ENCODE peak calls at places on chromosomes 5 and 9, in five cellular contexts. One of them, this sample, is unnamed.

GRCh38 chr9:137297060-137297664 is 4.9 kb downstream of the NRARP start:
- DNase-seq in ovary: no peak
- DNase-seq in lung: no peak
- DNase-seq in cardiac fibroblast: no peak
- DNase-seq in neural crest cell: no peak
- DNase-seq in this sample: no peak

GRCh38 chr9:128120061-128120740 is 7.3 kb downstream of the PTGES2 start:
- DNase-seq in ovary: peak; percentile 17
- DNase-seq in lung: no peak
- DNase-seq in cardiac fibroblast: no peak
- DNase-seq in neural crest cell: no peak
- DNase-seq in this sample: no peak

GRCh38 chr5:43305948-43306563 is 7.2 kb downstream of the HMGCS1 start:
- DNase-seq in neural crest cell: no peak
- DNase-seq in ovary: no peak
- DNase-seq in cardiac fibroblast: peak; percentile 79
- DNase-seq in lung: no peak
- DNase-seq in this sample: peak; percentile 88

GRCh38 chr5:78361226-78361993 is 993 bp downstream of the SCAMP1 start:
- DNase-seq in ovary: peak; percentile 34
- DNase-seq in neural crest cell: peak; percentile 5
- DNase-seq in lung: peak; percentile 49
- DNase-seq in cardiac fibroblast: peak; percentile 82
- DNase-seq in this sample: peak; percentile 63

GRCh38 chr5:160395111-160395510 is 4.7 kb downstream of the FAM200C start:
- DNase-seq in neural crest cell: no peak
- DNase-seq in lung: no peak
- DNase-seq in cardiac fibroblast: no peak
- DNase-seq in ovary: no peak
- DNase-seq in this sample: no peak

GRCh38 chr5:119411291-119411934 is 40.9 kb upstream of the HSD17B4 start:
- DNase-seq in cardiac fibroblast: peak; percentile 58
- DNase-seq in lung: no peak
- DNase-seq in ovary: no peak
- DNase-seq in neural crest cell: no peak
- DNase-seq in this sample: peak; percentile 38

GRCh38 chr5:147483961-147484707 is 25.7 kb downstream of the DPYSL3 start:
- DNase-seq in neural crest cell: no peak
- DNase-seq in cardiac fibroblast: peak; percentile 98
- DNase-seq in lung: peak; percentile 49
- DNase-seq in ovary: peak; percentile 87
- DNase-seq in this sample: peak; percentile 68

GRCh38 chr5:38672059-38672791 is 115.8 kb upstream of the LIFR start:
- DNase-seq in cardiac fibroblast: peak; percentile 95
- DNase-seq in lung: no peak
- DNase-seq in neural crest cell: no peak
- DNase-seq in ovary: no peak
- DNase-seq in this sample: peak; percentile 93

GRCh38 chr5:168649306-168649705 is 70.1 kb upstream of the PANK3 start:
- DNase-seq in neural crest cell: no peak
- DNase-seq in lung: no peak
- DNase-seq in cardiac fibroblast: no peak
- DNase-seq in ovary: no peak
- DNase-seq in this sample: no peak

GRCh38 chr9:131068076-131068816 is 28.1 kb upstream of the AIF1L start:
- DNase-seq in lung: no peak
- DNase-seq in neural crest cell: no peak
- DNase-seq in cardiac fibroblast: no peak
- DNase-seq in ovary: no peak
- DNase-seq in this sample: no peak

GRCh38 chr5:39202594-39203290 is 16.6 kb downstream of the FYB1 start:
- DNase-seq in cardiac fibroblast: no peak
- DNase-seq in lung: no peak
- DNase-seq in ovary: no peak
- DNase-seq in neural crest cell: no peak
- DNase-seq in this sample: no peak

GRCh38 chr5:15286659-15287058 is 213.3 kb upstream of the FBXL7 start:
- DNase-seq in neural crest cell: no peak
- DNase-seq in lung: no peak
- DNase-seq in ovary: no peak
- DNase-seq in cardiac fibroblast: no peak
- DNase-seq in this sample: peak; percentile 28

GRCh38 chr9:134374301-134375010 is 48.2 kb downstream of the RXRA start:
- DNase-seq in lung: no peak
- DNase-seq in cardiac fibroblast: no peak
- DNase-seq in neural crest cell: no peak
- DNase-seq in ovary: no peak
- DNase-seq in this sample: no peak

GRCh38 chr5:124902097-124902821 is 155.8 kb upstream of the ZNF608 start:
- DNase-seq in cardiac fibroblast: peak; percentile 30
- DNase-seq in ovary: no peak
- DNase-seq in lung: no peak
- DNase-seq in neural crest cell: no peak
- DNase-seq in this sample: peak; percentile 78

GRCh38 chr9:86720893-86721698 is 226.2 kb downstream of the GAS1 start:
- DNase-seq in lung: no peak
- DNase-seq in neural crest cell: no peak
- DNase-seq in cardiac fibroblast: peak; percentile 92
- DNase-seq in ovary: no peak
- DNase-seq in this sample: no peak

GRCh38 chr5:1527533-1528205 is 3.9 kb upstream of the LPCAT1 start:
- DNase-seq in cardiac fibroblast: no peak
- DNase-seq in lung: peak; percentile 18
- DNase-seq in neural crest cell: no peak
- DNase-seq in ovary: no peak
- DNase-seq in this sample: no peak

GRCh38 chr9:85960688-85961093 is 19.7 kb downstream of the NAA35 start:
- DNase-seq in neural crest cell: no peak
- DNase-seq in cardiac fibroblast: peak; percentile 37
- DNase-seq in lung: no peak
- DNase-seq in ovary: no peak
- DNase-seq in this sample: peak; percentile 41

GRCh38 chr5:101473483-101473882 is 570.4 kb upstream of the ST8SIA4 start:
- DNase-seq in ovary: no peak
- DNase-seq in lung: no peak
- DNase-seq in neural crest cell: no peak
- DNase-seq in cardiac fibroblast: no peak
- DNase-seq in this sample: peak; percentile 1

GRCh38 chr9:137114613-137115393 is at the start of gene DPP7:
- DNase-seq in cardiac fibroblast: peak; percentile 56
- DNase-seq in neural crest cell: no peak
- DNase-seq in lung: peak; percentile 69
- DNase-seq in ovary: peak; percentile 67
- DNase-seq in this sample: peak; percentile 24

GRCh38 chr9:88313364-88314220 is 74.7 kb upstream of the SPIN1 start:
- DNase-seq in lung: no peak
- DNase-seq in ovary: no peak
- DNase-seq in cardiac fibroblast: no peak
- DNase-seq in neural crest cell: no peak
- DNase-seq in this sample: no peak

GRCh38 chr9:137446851-137447471 is 5.8 kb upstream of the ENTPD8 start:
- DNase-seq in lung: no peak
- DNase-seq in neural crest cell: no peak
- DNase-seq in ovary: no peak
- DNase-seq in cardiac fibroblast: no peak
- DNase-seq in this sample: no peak

GRCh38 chr9:133888048-133888778 is 103.9 kb downstream of the VAV2 start:
- DNase-seq in ovary: no peak
- DNase-seq in cardiac fibroblast: no peak
- DNase-seq in lung: no peak
- DNase-seq in neural crest cell: no peak
- DNase-seq in this sample: no peak

GRCh38 chr5:158838788-158839187 is 260.9 kb downstream of the EBF1 start:
- DNase-seq in neural crest cell: no peak
- DNase-seq in cardiac fibroblast: no peak
- DNase-seq in lung: no peak
- DNase-seq in ovary: no peak
- DNase-seq in this sample: no peak

GRCh38 chr9:96027271-96028131 is 152.0 kb downstream of the ERCC6L2 start:
- DNase-seq in ovary: peak; percentile 40
- DNase-seq in lung: no peak
- DNase-seq in cardiac fibroblast: no peak
- DNase-seq in neural crest cell: peak; percentile 16
- DNase-seq in this sample: no peak

GRCh38 chr9:130236436-130236985 is 29.0 kb upstream of the HMCN2 start:
- DNase-seq in cardiac fibroblast: no peak
- DNase-seq in ovary: no peak
- DNase-seq in lung: no peak
- DNase-seq in neural crest cell: no peak
- DNase-seq in this sample: no peak

GRCh38 chr5:66307647-66308257 is 163.7 kb downstream of the SREK1 start:
- DNase-seq in cardiac fibroblast: peak; percentile 84
- DNase-seq in lung: no peak
- DNase-seq in ovary: no peak
- DNase-seq in neural crest cell: no peak
- DNase-seq in this sample: peak; percentile 85

GRCh38 chr5:157155297-157155696 is 10.8 kb downstream of the GARIN3 start:
- DNase-seq in ovary: no peak
- DNase-seq in neural crest cell: no peak
- DNase-seq in cardiac fibroblast: no peak
- DNase-seq in lung: no peak
- DNase-seq in this sample: no peak

GRCh38 chr5:126126574-126126973 is 296.6 kb upstream of the GRAMD2B start:
- DNase-seq in lung: no peak
- DNase-seq in ovary: no peak
- DNase-seq in neural crest cell: no peak
- DNase-seq in cardiac fibroblast: no peak
- DNase-seq in this sample: no peak

GRCh38 chr5:126124706-126125345 is 298.4 kb upstream of the GRAMD2B start:
- DNase-seq in neural crest cell: no peak
- DNase-seq in cardiac fibroblast: peak; percentile 74
- DNase-seq in ovary: no peak
- DNase-seq in lung: no peak
- DNase-seq in this sample: peak; percentile 58

GRCh38 chr5:126129431-126129830 is 293.8 kb upstream of the GRAMD2B start:
- DNase-seq in lung: no peak
- DNase-seq in neural crest cell: no peak
- DNase-seq in cardiac fibroblast: no peak
- DNase-seq in ovary: no peak
- DNase-seq in this sample: no peak
- TF ChIP-seq CTCF in lung: no peak
- TF ChIP-seq CTCF in neural crest cell: no peak
- TF ChIP-seq CTCF in cardiac fibroblast: no peak
- TF ChIP-seq CTCF in ovary: no peak
- TF ChIP-seq CTCF in this sample: no peak

GRCh38 chr9:81599837-81600236 is 89.5 kb downstream of the TLE1 start:
- DNase-seq in cardiac fibroblast: no peak
- DNase-seq in lung: no peak
- DNase-seq in ovary: no peak
- DNase-seq in neural crest cell: no peak
- DNase-seq in this sample: peak; percentile 31
- TF ChIP-seq CTCF in cardiac fibroblast: no peak
- TF ChIP-seq CTCF in lung: no peak
- TF ChIP-seq CTCF in ovary: no peak
- TF ChIP-seq CTCF in neural crest cell: no peak
- TF ChIP-seq CTCF in this sample: no peak

GRCh38 chr5:140174014-140174413 is 974 bp upstream of the CYSTM1 start:
- DNase-seq in neural crest cell: no peak
- DNase-seq in lung: no peak
- DNase-seq in cardiac fibroblast: no peak
- DNase-seq in ovary: no peak
- DNase-seq in this sample: no peak

GRCh38 chr5:140175367-140176027 is 509 bp downstream of the CYSTM1 start:
- DNase-seq in neural crest cell: peak; percentile 59
- DNase-seq in ovary: peak; percentile 82
- DNase-seq in cardiac fibroblast: peak; percentile 76
- DNase-seq in lung: peak; percentile 77
- DNase-seq in this sample: peak; percentile 53

GRCh38 chr5:140174472-140175366 is at the start of gene CYSTM1:
- DNase-seq in lung: peak; percentile 94
- DNase-seq in ovary: peak; percentile 98
- DNase-seq in cardiac fibroblast: peak; percentile 98
- DNase-seq in neural crest cell: peak; percentile 90
- DNase-seq in this sample: peak; percentile 96

GRCh38 chr5:140178082-140178410 is 3.1 kb downstream of the CYSTM1 start:
- DNase-seq in lung: no peak
- DNase-seq in ovary: no peak
- DNase-seq in cardiac fibroblast: no peak
- DNase-seq in neural crest cell: no peak
- DNase-seq in this sample: no peak

DNA sequence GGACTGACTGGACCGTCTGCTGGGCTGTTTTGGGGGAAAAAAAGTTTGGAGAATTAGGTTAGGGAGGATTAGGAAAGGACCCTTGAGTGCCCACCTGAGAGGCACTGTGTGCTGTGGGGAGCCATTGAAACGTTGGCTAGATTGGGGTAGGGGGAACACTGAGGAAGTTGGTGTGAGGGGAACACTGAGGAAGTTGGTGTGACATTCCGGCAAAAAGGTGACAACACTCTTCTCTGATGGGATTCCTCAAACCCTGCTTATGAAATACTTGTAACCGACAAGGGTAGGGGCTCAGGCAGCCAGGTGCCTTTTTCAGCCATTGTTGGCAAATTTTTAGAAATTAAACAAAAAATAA is 1.0 kb downstream of the CYSTM1 start:
- DNase-seq in lung: no peak
- DNase-seq in ovary: no peak
- DNase-seq in neural crest cell: no peak
- DNase-seq in cardiac fibroblast: no peak
- DNase-seq in this sample: no peak
- TF ChIP-seq CTCF in lung: no peak
- TF ChIP-seq CTCF in ovary: no peak
- TF ChIP-seq CTCF in neural crest cell: no peak
- TF ChIP-seq CTCF in cardiac fibroblast: no peak
- TF ChIP-seq CTCF in this sample: no peak

GRCh38 chr9:124293712-124294504 is 36.2 kb downstream of the NEK6 start:
- DNase-seq in lung: no peak
- DNase-seq in cardiac fibroblast: peak; percentile 41
- DNase-seq in neural crest cell: no peak
- DNase-seq in ovary: no peak
- DNase-seq in this sample: no peak
- TF ChIP-seq CTCF in lung: no peak
- TF ChIP-seq CTCF in cardiac fibroblast: peak; percentile 31
- TF ChIP-seq CTCF in neural crest cell: no peak
- TF ChIP-seq CTCF in ovary: no peak
- TF ChIP-seq CTCF in this sample: peak; percentile 40